ENCODE peak calls at places on chromosomes 7 and 10, in five cellular contexts. One of them, this sample, is unnamed.

GRCh38 chr7:140689199-140690152 is 7.0 kb upstream of the NDUFB2 start:
- DNase-seq in T-cell: no peak
- DNase-seq in HFF-Myc: no peak
- DNase-seq in activated T-helper 9 cell treated with anti-CD3 and anti-CD28 coated beads, Interleukin-2, amount 50 U/mL, for 16 hours: no peak
- DNase-seq in astrocyte: no peak
- DNase-seq in this sample: no peak

GRCh38 chr10:109891105-109891504 is 32.2 kb downstream of the XPNPEP1 start:
- DNase-seq in HFF-Myc: no peak
- DNase-seq in T-cell: no peak
- DNase-seq in activated T-helper 9 cell treated with anti-CD3 and anti-CD28 coated beads, Interleukin-2, amount 50 U/mL, for 16 hours: no peak
- DNase-seq in astrocyte: peak; percentile 45
- DNase-seq in this sample: no peak

GRCh38 chr7:87589631-87590030 is 11.1 kb downstream of the ABCB1 start:
- DNase-seq in T-cell: no peak
- DNase-seq in HFF-Myc: no peak
- DNase-seq in astrocyte: no peak
- DNase-seq in activated T-helper 9 cell treated with anti-CD3 and anti-CD28 coated beads, Interleukin-2, amount 50 U/mL, for 16 hours: no peak
- DNase-seq in this sample: no peak

GRCh38 chr7:132882714-132883428 is 199.0 kb downstream of the CHCHD3 start:
- DNase-seq in astrocyte: no peak
- DNase-seq in T-cell: no peak
- DNase-seq in activated T-helper 9 cell treated with anti-CD3 and anti-CD28 coated beads, Interleukin-2, amount 50 U/mL, for 16 hours: no peak
- DNase-seq in HFF-Myc: no peak
- DNase-seq in this sample: peak; percentile 3

GRCh38 chr10:116461680-116462079 is 34.0 kb downstream of the PNLIPRP3 start:
- DNase-seq in HFF-Myc: no peak
- DNase-seq in activated T-helper 9 cell treated with anti-CD3 and anti-CD28 coated beads, Interleukin-2, amount 50 U/mL, for 16 hours: no peak
- DNase-seq in astrocyte: no peak
- DNase-seq in T-cell: no peak
- DNase-seq in this sample: no peak

GRCh38 chr10:21593986-21594385 is 60.0 kb downstream of the MLLT10 start:
- DNase-seq in activated T-helper 9 cell treated with anti-CD3 and anti-CD28 coated beads, Interleukin-2, amount 50 U/mL, for 16 hours: no peak
- DNase-seq in HFF-Myc: no peak
- DNase-seq in astrocyte: no peak
- DNase-seq in T-cell: no peak
- DNase-seq in this sample: no peak

GRCh38 chr7:93011351-93012294 is 106.2 kb downstream of the SAMD9 start:
- DNase-seq in T-cell: no peak
- DNase-seq in HFF-Myc: peak; percentile 52
- DNase-seq in astrocyte: peak; percentile 100
- DNase-seq in activated T-helper 9 cell treated with anti-CD3 and anti-CD28 coated beads, Interleukin-2, amount 50 U/mL, for 16 hours: no peak
- DNase-seq in this sample: no peak

GRCh38 chr10:29788113-29788512 is 153.3 kb upstream of the SVIL start:
- DNase-seq in HFF-Myc: no peak
- DNase-seq in activated T-helper 9 cell treated with anti-CD3 and anti-CD28 coated beads, Interleukin-2, amount 50 U/mL, for 16 hours: no peak
- DNase-seq in T-cell: no peak
- DNase-seq in astrocyte: no peak
- DNase-seq in this sample: no peak

GRCh38 chr10:22984066-22984465 is 56.2 kb downstream of the ARMC3 start:
- DNase-seq in T-cell: no peak
- DNase-seq in astrocyte: no peak
- DNase-seq in activated T-helper 9 cell treated with anti-CD3 and anti-CD28 coated beads, Interleukin-2, amount 50 U/mL, for 16 hours: no peak
- DNase-seq in HFF-Myc: no peak
- DNase-seq in this sample: no peak

GRCh38 chr7:92926697-92927044 is 90.3 kb upstream of the CDK6 start:
- DNase-seq in astrocyte: no peak
- DNase-seq in HFF-Myc: no peak
- DNase-seq in T-cell: no peak
- DNase-seq in activated T-helper 9 cell treated with anti-CD3 and anti-CD28 coated beads, Interleukin-2, amount 50 U/mL, for 16 hours: no peak
- DNase-seq in this sample: no peak

GRCh38 chr7:158109364-158110033 is 478.1 kb downstream of the PTPRN2 start:
- DNase-seq in astrocyte: no peak
- DNase-seq in T-cell: no peak
- DNase-seq in HFF-Myc: peak; percentile 2
- DNase-seq in activated T-helper 9 cell treated with anti-CD3 and anti-CD28 coated beads, Interleukin-2, amount 50 U/mL, for 16 hours: no peak
- DNase-seq in this sample: no peak